ENCODE peak calls at places on chromosomes 4 and X, in eight cellular contexts. P is CD8-positive, alpha-beta T cell; W is HCT116; A is heart left ventricle; O is esophagus muscularis mucosa; F is spleen; C is cardiac muscle cell; U is fibroblast of lung. T is an unnamed sample.

GRCh38 chr4:66893807-66894206 is 651.5 kb downstream of the CENPC start:
- DNase-seq in O (no peak), U (no peak), P (no peak), A (no peak), W (no peak), F (no peak), C (no peak), T (no peak)

GRCh38 chr4:23819041-23819511 is 70.8 kb downstream of the PPARGC1A start:
- DNase-seq in F (no peak), W (no peak), O (no peak), P (no peak), C (peak; percentile 6), A (no peak), U (peak; percentile 72), T (no peak)

GRCh38 chr4:187617117-187617516 is 378.5 kb upstream of the ZFP42 start:
- DNase-seq in F (no peak), A (no peak), W (no peak), U (no peak), P (no peak), C (peak; percentile 38), O (no peak), T (no peak)

GRCh38 chr4:125501661-125502060 is 186.9 kb downstream of the FAT4 start:
- DNase-seq in P (no peak), C (no peak), W (no peak), O (no peak), U (no peak), A (no peak), F (no peak), T (no peak)

GRCh38 chr4:142380052-142380598 is 466.0 kb downstream of the INPP4B start:
- DNase-seq in O (no peak), U (no peak), W (no peak), C (no peak), A (no peak), P (no peak), F (no peak), T (no peak)

GRCh38 chrX:149491812-149492211 is 13.3 kb downstream of the IDS start:
- DNase-seq in U (no peak), C (no peak), A (no peak), W (no peak), O (no peak), P (no peak), F (no peak), T (no peak)

GRCh38 chr4:55500072-55500471 is 46.6 kb downstream of the CLOCK start:
- DNase-seq in A (no peak), P (no peak), O (no peak), U (no peak), W (no peak), C (no peak), F (no peak), T (no peak)

GRCh38 chrX:39850630-39851152 is 247.1 kb downstream of the BCOR start:
- DNase-seq in U (peak; percentile 46), W (no peak), A (no peak), P (no peak), O (no peak), F (no peak), C (peak; percentile 54), T (peak; percentile 26)

GRCh38 chr4:39255266-39255665 is 72.9 kb downstream of the WDR19 start:
- DNase-seq in P (no peak), U (peak; percentile 85), F (no peak), A (no peak), W (no peak), C (peak; percentile 60), O (no peak), T (no peak)

GRCh38 chr4:2393353-2394270 is 24.8 kb downstream of the ZFYVE28 start:
- DNase-seq in P (peak; percentile 21), F (peak; percentile 85), C (peak; percentile 29), U (no peak), O (no peak), W (no peak), A (no peak), T (no peak)

GRCh38 chrX:109830704-109831206 is 97.7 kb upstream of the ACSL4 start:
- DNase-seq in A (no peak), W (no peak), O (no peak), F (no peak), U (peak; percentile 68), C (peak; percentile 74), P (no peak), T (no peak)

GRCh38 chr4:16843831-16844508 is 54.5 kb downstream of the LDB2 start:
- DNase-seq in A (no peak), F (no peak), P (no peak), U (peak; percentile 84), W (no peak), C (peak; percentile 74), O (no peak), T (no peak)

GRCh38 chrX:140848800-140849199 is 139.2 kb downstream of the LINC00632 start:
- DNase-seq in F (no peak), P (no peak), A (no peak), C (no peak), O (no peak), U (no peak), W (no peak), T (no peak)

GRCh38 chr4:32172761-32173160 is 1452.6 kb downstream of the PCDH7 start:
- DNase-seq in F (no peak), P (no peak), O (no peak), A (no peak), W (no peak), C (no peak), U (peak; percentile 68), T (no peak)

GRCh38 chr4:129583868-129584267 is 487.9 kb downstream of the C4orf33 start:
- DNase-seq in C (peak; percentile 67), O (no peak), P (no peak), U (peak; percentile 0), W (no peak), A (no peak), F (no peak), T (no peak)

GRCh38 chr4:47640911-47641310 is 155.8 kb downstream of the ATP10D start:
- DNase-seq in W (no peak), P (no peak), O (no peak), F (no peak), A (no peak), U (peak; percentile 26), C (no peak), T (no peak)

GRCh38 chr4:165301833-165302232 is 25.6 kb upstream of the MSMO1 start:
- DNase-seq in P (no peak), O (no peak), F (no peak), C (peak; percentile 35), U (peak; percentile 28), A (no peak), W (no peak), T (no peak)

GRCh38 chr4:18422685-18423084 is 401.1 kb upstream of the LCORL start:
- DNase-seq in U (no peak), W (no peak), P (no peak), O (no peak), A (no peak), F (no peak), C (no peak), T (no peak)

GRCh38 chr4:185534850-185535761 is at the start of gene PDLIM3:
- DNase-seq in C (peak; percentile 80), A (peak; percentile 85), O (no peak), F (peak; percentile 75), P (no peak), U (peak; percentile 60), W (peak; percentile 12), T (no peak)

GRCh38 chr4:1194028-1194900 is 21.9 kb upstream of the SPON2 start:
- DNase-seq in U (no peak), O (no peak), F (peak; percentile 76), P (no peak), A (peak; percentile 87), W (no peak), C (peak; percentile 79), T (no peak)

GRCh38 chrX:9670136-9670905 is 95.3 kb downstream of the GPR143 start:
- DNase-seq in O (no peak), C (peak; percentile 63), W (no peak), F (no peak), U (peak; percentile 76), A (no peak), P (no peak), T (no peak)

GRCh38 chrX:148412006-148412405 is 88.4 kb upstream of the AFF2 start:
- DNase-seq in F (no peak), A (no peak), W (no peak), O (no peak), C (no peak), U (peak; percentile 33), P (no peak), T (no peak)

GRCh38 chr4:87811977-87812376 is 12.6 kb downstream of the IBSP start:
- DNase-seq in A (no peak), F (no peak), P (no peak), O (no peak), C (no peak), W (no peak), U (peak; percentile 52), T (no peak)

GRCh38 chr4:104163820-104164219 is 330.9 kb downstream of the CXXC4 start:
- DNase-seq in C (no peak), U (peak; percentile 7), P (no peak), A (no peak), W (no peak), F (no peak), O (no peak), T (no peak)

GRCh38 chrX:100819534-100819836 is 706 bp upstream of the CSTF2 start:
- DNase-seq in W (no peak), C (no peak), A (no peak), F (peak; percentile 78), P (no peak), O (no peak), U (no peak), T (peak; percentile 5)

GRCh38 chr4:147057631-147057980 is 111.9 kb upstream of the TTC29 start:
- DNase-seq in F (no peak), U (peak; percentile 60), P (no peak), W (no peak), A (no peak), C (peak; percentile 62), O (no peak), T (no peak)
- H3K27ac ChIP-seq in F (peak overlapping the region; percentile 66), U (peak overlapping the region; percentile 53), P (peak overlapping the region; percentile 24), W (no peak overlapping the region), A (peak overlapping the region; percentile 0), C (no peak overlapping the region), O (no peak overlapping the region), T (no peak overlapping the region)

GRCh38 chrX:17669891-17670290 is 67.4 kb upstream of the SCML1 start:
- DNase-seq in W (no peak), O (no peak), A (no peak), C (no peak), P (no peak), U (no peak), F (no peak), T (no peak)
- TF ChIP-seq CTCF in W (no peak), O (no peak), A (no peak), C (no peak), P (no peak), U (no peak), F (no peak), T (no peak)

GRCh38 chr4:8882239-8882638 is 10.6 kb upstream of the HMX1 start:
- DNase-seq in C (no peak), W (peak; percentile 4), U (no peak), F (no peak), A (no peak), P (no peak), O (no peak), T (no peak)
- H3K27me3 ChIP-seq in C (peaks cover 99% of the 10 kb centered on the region), W (no peaks in the 10 kb centered on the region), U (no peaks in the 10 kb centered on the region), F (peaks cover 2% of the 10 kb centered on the region), A (peaks cover 13% of the 10 kb centered on the region), P (no peaks in the 10 kb centered on the region), O (no peaks in the 10 kb centered on the region), T (peaks cover 7% of the 10 kb centered on the region)

DNA sequence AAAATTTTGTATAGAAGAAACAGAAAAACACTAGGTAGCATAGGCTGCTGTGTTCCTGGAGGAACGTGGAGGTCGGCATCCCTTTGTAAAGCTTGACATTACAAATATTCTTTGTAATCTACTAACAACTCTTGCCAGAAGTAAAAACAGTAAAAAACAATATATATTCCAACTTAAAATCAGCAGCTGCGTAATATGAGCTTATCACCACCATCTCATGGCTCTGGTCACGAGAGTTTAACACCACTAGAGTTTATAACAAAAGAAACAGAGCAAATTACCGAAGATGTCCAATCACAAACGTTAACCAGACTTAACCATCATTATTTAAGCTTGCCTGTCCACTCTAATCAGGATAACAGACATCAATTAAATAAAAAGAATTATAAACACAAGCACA is 236.7 kb downstream of the PCDH7 start:
- DNase-seq in A (no peak), C (no peak), O (no peak), P (no peak), F (no peak), W (no peak), U (no peak), T (no peak)
- H3K27ac ChIP-seq in A (no peak overlapping the region), C (no peak overlapping the region), O (no peak overlapping the region), P (no peak overlapping the region), F (no peak overlapping the region), W (peak overlapping the region; percentile 94), U (no peak overlapping the region), T (no peak overlapping the region)